ENCODE peak calls at places on chromosomes 4 and X, in eight cellular contexts. T is H9, M is heart left ventricle, H is astrocyte of the spinal cord, S is WTC11, O is A673, I is GM20000, B is glutamatergic neuron. Z is an unnamed sample.

GRCh38 chrX:104347860-104348259 is 93.1 kb upstream of the ESX1 start:
- DNase-seq in T (no peak), M (no peak), H (peak; percentile 37), S (no peak), O (no peak), I (no peak), B (no peak), Z (no peak)

GRCh38 chr4:13859423-13859822 is 231.9 kb upstream of the BOD1L1 start:
- DNase-seq in T (no peak), M (no peak), H (no peak), S (no peak), O (no peak), I (no peak), B (no peak), Z (no peak)

GRCh38 chr4:7766086-7766485 is 173.6 kb downstream of the AFAP1 start:
- DNase-seq in T (no peak), M (no peak), H (no peak), S (no peak), O (no peak), I (no peak), B (peak; percentile 4), Z (no peak)

GRCh38 chr4:150867148-150867547 is 147.9 kb downstream of the LRBA start:
- DNase-seq in T (no peak), M (no peak), H (peak; percentile 81), S (no peak), O (peak; percentile 88), I (peak; percentile 61), B (no peak), Z (peak; percentile 40)

GRCh38 chrX:108270280-108270679 is 167.9 kb downstream of the COL4A6 start:
- DNase-seq in T (no peak), M (no peak), H (no peak), S (no peak), O (no peak), I (no peak), B (no peak), Z (no peak)

GRCh38 chrX:155768036-155768769 is 112.9 kb upstream of the VAMP7 start:
- DNase-seq in T (no peak), M (no peak), H (peak; percentile 35), S (no peak), O (no peak), I (no peak), B (no peak), Z (peak; percentile 13)

GRCh38 chrX:75061701-75062100 is 94.4 kb downstream of the ABCB7 start:
- DNase-seq in T (no peak), M (no peak), H (no peak), S (no peak), O (no peak), I (no peak), B (no peak), Z (no peak)

GRCh38 chrX:78024349-78025108 is 55.1 kb upstream of the PGAM4 start:
- DNase-seq in T (peak; percentile 37), M (no peak), H (no peak), S (peak; percentile 16), O (peak; percentile 42), I (peak; percentile 34), B (no peak), Z (peak; percentile 14)

GRCh38 chr4:140237616-140238352 is 83.8 kb upstream of the MAML3 start:
- DNase-seq in T (peak; percentile 90), M (peak; percentile 68), H (peak; percentile 95), S (peak; percentile 68), O (peak; percentile 96), I (no peak), B (peak; percentile 71), Z (peak; percentile 83)

GRCh38 chrX:130055103-130055502 is 55.2 kb downstream of the ELF4 start:
- DNase-seq in T (no peak), M (no peak), H (peak; percentile 50), S (no peak), O (no peak), I (no peak), B (no peak), Z (no peak)

GRCh38 chr4:120801171-120801758 is 121.3 kb downstream of the PRDM5 start:
- DNase-seq in T (no peak), M (peak; percentile 46), H (peak; percentile 60), S (no peak), O (no peak), I (no peak), B (no peak), Z (no peak)

GRCh38 chr4:186727977-186728519 is 4.4 kb upstream of the FAT1 start:
- DNase-seq in T (peak; percentile 62), M (no peak), H (peak; percentile 53), S (peak; percentile 30), O (peak; percentile 31), I (no peak), B (no peak), Z (no peak)

GRCh38 chrX:24380273-24381036 is 20.0 kb downstream of the SUPT20HL1 start:
- DNase-seq in T (no peak), M (no peak), H (no peak), S (no peak), O (no peak), I (no peak), B (no peak), Z (no peak)

GRCh38 chr4:149029056-149029651 is 586.9 kb upstream of the NR3C2 start:
- DNase-seq in T (no peak), M (no peak), H (no peak), S (no peak), O (no peak), I (no peak), B (no peak), Z (no peak)

GRCh38 chrX:78655642-78656041 is 3.5 kb downstream of the RTL3 start:
- DNase-seq in T (no peak), M (no peak), H (no peak), S (no peak), O (no peak), I (no peak), B (no peak), Z (no peak)

GRCh38 chr4:150722908-150723362 is 141.0 kb downstream of the MAB21L2 start:
- DNase-seq in T (peak; percentile 38), M (peak; percentile 83), H (no peak), S (no peak), O (peak; percentile 86), I (no peak), B (no peak), Z (no peak)

GRCh38 chr4:104901438-104901837 is 245.2 kb upstream of the TET2 start:
- DNase-seq in T (peak; percentile 28), M (no peak), H (peak; percentile 71), S (no peak), O (no peak), I (no peak), B (peak; percentile 30), Z (peak; percentile 23)

GRCh38 chrX:107673933-107674479 is 45.7 kb downstream of the PRPS1 start:
- DNase-seq in T (peak; percentile 60), M (peak; percentile 81), H (peak; percentile 94), S (no peak), O (peak; percentile 3), I (peak; percentile 69), B (peak; percentile 35), Z (no peak)

GRCh38 chr4:108191269-108191914 is 22.7 kb upstream of the LEF1 start:
- DNase-seq in T (no peak), M (no peak), H (no peak), S (no peak), O (no peak), I (no peak), B (no peak), Z (no peak)

GRCh38 chrX:110157444-110157843 is 154.5 kb downstream of the TMEM164 start:
- DNase-seq in T (no peak), M (no peak), H (no peak), S (no peak), O (no peak), I (no peak), B (no peak), Z (no peak)

GRCh38 chrX:48956728-48957414 is 536 bp downstream of the OTUD5 start:
- DNase-seq in T (no peak), M (peak; percentile 21), H (no peak), S (no peak), O (no peak), I (no peak), B (peak; percentile 20), Z (no peak)

GRCh38 chr4:182928061-182928460 is 10.9 kb upstream of the DCTD start:
- DNase-seq in T (peak; percentile 58), M (no peak), H (no peak), S (peak; percentile 48), O (peak; percentile 46), I (no peak), B (no peak), Z (no peak)
- TF ChIP-seq CTCF in T (peak; percentile 73), M (no peak), H (no peak), S (peak; percentile 56), O (peak; percentile 51), I (no peak), B (peak; percentile 36), Z (peak; percentile 59)

DNA sequence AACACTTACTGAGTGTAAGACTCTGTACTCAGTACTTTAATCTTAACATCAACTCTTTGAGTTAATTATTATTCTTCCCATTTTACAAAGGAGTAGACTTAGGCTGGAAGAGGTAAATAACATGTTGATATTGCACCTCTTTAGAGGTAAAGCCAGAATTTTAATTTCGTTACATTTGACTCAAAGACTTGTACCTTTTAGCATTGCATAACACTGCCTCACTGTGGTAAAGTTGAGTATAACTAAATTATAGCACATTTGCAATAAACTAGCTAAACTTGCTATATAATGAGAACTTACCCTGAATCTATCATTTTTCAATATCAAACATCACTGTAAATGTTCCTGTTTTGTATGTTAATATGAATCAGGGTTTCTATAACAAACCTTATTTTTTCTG is 218.5 kb downstream of the PRR32 start:
- DNase-seq in T (no peak), M (no peak), H (no peak), S (no peak), O (peak; percentile 22), I (no peak), B (no peak), Z (no peak)
- TF ChIP-seq CTCF in T (peak; percentile 67), M (peak; percentile 33), H (no peak), S (no peak), O (peak; percentile 55), I (no peak), B (peak; percentile 22), Z (peak; percentile 15)

DNA sequence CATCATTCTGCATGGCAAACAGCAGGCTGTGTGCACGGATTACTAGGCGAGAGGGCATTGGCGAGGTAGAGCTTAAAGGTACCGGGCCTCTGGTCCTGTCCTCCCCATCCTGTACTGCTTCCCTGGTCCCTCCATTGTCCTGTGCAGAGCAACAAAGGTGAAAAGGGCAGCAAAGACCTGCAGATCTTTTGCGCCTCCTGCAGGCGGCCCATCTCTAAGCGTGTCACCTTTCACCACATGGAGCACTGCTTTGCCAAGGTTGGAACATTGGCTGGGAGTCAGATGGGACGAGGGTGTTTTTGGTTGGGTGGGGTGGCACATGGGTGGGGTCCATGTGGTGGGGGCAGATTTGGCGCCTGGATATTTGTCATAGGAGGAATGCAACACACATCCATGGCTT is 64.7 kb upstream of the UXT start:
- DNase-seq in T (peak; percentile 54), M (no peak), H (no peak), S (peak; percentile 44), O (no peak), I (no peak), B (no peak), Z (peak; percentile 23)
- TF ChIP-seq CTCF in T (peak; percentile 57), M (no peak), H (no peak), S (no peak), O (peak; percentile 10), I (no peak), B (no peak), Z (peak; percentile 73)

DNA sequence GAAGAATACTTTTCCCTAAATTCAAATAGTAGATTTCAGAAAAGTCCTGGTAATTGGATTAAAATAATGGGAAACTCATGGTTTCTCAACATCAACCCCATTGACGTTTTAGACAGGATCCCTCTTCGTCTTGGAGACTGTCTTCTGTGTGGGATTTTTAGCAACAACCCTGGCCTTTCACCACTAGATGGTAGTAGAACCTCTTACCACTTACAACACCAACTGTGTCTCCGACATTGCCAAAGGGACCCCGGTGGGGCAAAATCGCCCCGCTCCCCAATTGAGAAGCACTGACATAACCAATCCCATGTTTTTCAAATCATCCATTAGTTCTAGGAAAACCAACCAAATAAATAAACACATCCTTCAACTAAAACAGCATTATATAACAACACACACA is 16.9 kb upstream of the ANOS1 start:
- DNase-seq in T (no peak), M (no peak), H (peak; percentile 42), S (no peak), O (peak; percentile 55), I (peak; percentile 24), B (no peak), Z (no peak)
- TF ChIP-seq CTCF in T (peak; percentile 75), M (peak; percentile 42), H (peak; percentile 64), S (no peak), O (peak; percentile 65), I (no peak), B (peak; percentile 46), Z (peak; percentile 73)